ENCODE peak calls at places on chromosomes 16 and 17, in eight cellular contexts. One of them, this sample, is unnamed.

GRCh38 chr17:19292377-19292711 is 55.2 kb downstream of the EPN2 start:
- DNase-seq in B cell: no peak
- DNase-seq in GM12865: no peak
- DNase-seq in pons: no peak
- DNase-seq in activated T-cell treated with anti-CD3 and anti-CD28 coated beads for 1 hour: no peak
- DNase-seq in cardiac fibroblast: no peak
- DNase-seq in uterus: no peak
- DNase-seq in A549: no peak
- DNase-seq in this sample: no peak

GRCh38 chr16:10558746-10559641 is 21.4 kb downstream of the EMP2 start:
- DNase-seq in B cell: no peak
- DNase-seq in GM12865: no peak
- DNase-seq in pons: peak; percentile 58
- DNase-seq in activated T-cell treated with anti-CD3 and anti-CD28 coated beads for 1 hour: no peak
- DNase-seq in cardiac fibroblast: peak; percentile 55
- DNase-seq in uterus: peak; percentile 49
- DNase-seq in A549: no peak
- DNase-seq in this sample: peak; percentile 87

GRCh38 chr16:57940382-57940966 is 30.5 kb downstream of the CNGB1 start:
- DNase-seq in B cell: no peak
- DNase-seq in GM12865: no peak
- DNase-seq in pons: no peak
- DNase-seq in activated T-cell treated with anti-CD3 and anti-CD28 coated beads for 1 hour: no peak
- DNase-seq in cardiac fibroblast: peak; percentile 24
- DNase-seq in uterus: no peak
- DNase-seq in A549: no peak
- DNase-seq in this sample: no peak

GRCh38 chr16:68081796-68082567 is 3.2 kb upstream of the NFATC3 start:
- DNase-seq in B cell: no peak
- DNase-seq in GM12865: no peak
- DNase-seq in pons: peak; percentile 47
- DNase-seq in activated T-cell treated with anti-CD3 and anti-CD28 coated beads for 1 hour: no peak
- DNase-seq in cardiac fibroblast: no peak
- DNase-seq in uterus: no peak
- DNase-seq in A549: no peak
- DNase-seq in this sample: peak; percentile 9

GRCh38 chr17:4215882-4216411 is 47.8 kb downstream of the ANKFY1 start:
- DNase-seq in B cell: no peak
- DNase-seq in GM12865: no peak
- DNase-seq in pons: no peak
- DNase-seq in activated T-cell treated with anti-CD3 and anti-CD28 coated beads for 1 hour: no peak
- DNase-seq in cardiac fibroblast: peak; percentile 43
- DNase-seq in uterus: no peak
- DNase-seq in A549: no peak
- DNase-seq in this sample: no peak

GRCh38 chr17:65678534-65678933 is 117.1 kb upstream of the AXIN2 start:
- DNase-seq in B cell: no peak
- DNase-seq in GM12865: no peak
- DNase-seq in pons: no peak
- DNase-seq in activated T-cell treated with anti-CD3 and anti-CD28 coated beads for 1 hour: no peak
- DNase-seq in cardiac fibroblast: no peak
- DNase-seq in uterus: no peak
- DNase-seq in A549: no peak
- DNase-seq in this sample: peak; percentile 32

GRCh38 chr17:45384047-45384799 is 48.4 kb downstream of the ARHGAP27 start:
- DNase-seq in B cell: no peak
- DNase-seq in GM12865: no peak
- DNase-seq in pons: no peak
- DNase-seq in activated T-cell treated with anti-CD3 and anti-CD28 coated beads for 1 hour: no peak
- DNase-seq in cardiac fibroblast: no peak
- DNase-seq in uterus: no peak
- DNase-seq in A549: no peak
- DNase-seq in this sample: no peak

GRCh38 chr16:9138731-9139501 is 47.5 kb downstream of the HAPSTR1 start:
- DNase-seq in B cell: peak; percentile 71
- DNase-seq in GM12865: peak; percentile 80
- DNase-seq in pons: peak; percentile 53
- DNase-seq in activated T-cell treated with anti-CD3 and anti-CD28 coated beads for 1 hour: peak; percentile 54
- DNase-seq in cardiac fibroblast: peak; percentile 65
- DNase-seq in uterus: peak; percentile 56
- DNase-seq in A549: peak; percentile 41
- DNase-seq in this sample: peak; percentile 81

GRCh38 chr16:88398874-88399178 is 16.1 kb downstream of the ZNF469 start:
- DNase-seq in B cell: no peak
- DNase-seq in GM12865: no peak
- DNase-seq in pons: no peak
- DNase-seq in activated T-cell treated with anti-CD3 and anti-CD28 coated beads for 1 hour: no peak
- DNase-seq in cardiac fibroblast: no peak
- DNase-seq in uterus: no peak
- DNase-seq in A549: no peak
- DNase-seq in this sample: no peak

GRCh38 chr17:70130274-70130673 is 39.1 kb upstream of the KCNJ2 start:
- DNase-seq in B cell: no peak
- DNase-seq in GM12865: no peak
- DNase-seq in pons: no peak
- DNase-seq in activated T-cell treated with anti-CD3 and anti-CD28 coated beads for 1 hour: no peak
- DNase-seq in cardiac fibroblast: no peak
- DNase-seq in uterus: no peak
- DNase-seq in A549: no peak
- DNase-seq in this sample: no peak

GRCh38 chr16:30668393-30668792 is 10.2 kb downstream of the FBRS start:
- DNase-seq in B cell: no peak
- DNase-seq in GM12865: no peak
- DNase-seq in pons: no peak
- DNase-seq in activated T-cell treated with anti-CD3 and anti-CD28 coated beads for 1 hour: no peak
- DNase-seq in cardiac fibroblast: no peak
- DNase-seq in uterus: no peak
- DNase-seq in A549: no peak
- DNase-seq in this sample: no peak

GRCh38 chr17:66673668-66674276 is 161.1 kb upstream of the CACNG5 start:
- DNase-seq in B cell: no peak
- DNase-seq in GM12865: peak; percentile 46
- DNase-seq in pons: peak; percentile 85
- DNase-seq in activated T-cell treated with anti-CD3 and anti-CD28 coated beads for 1 hour: peak; percentile 29
- DNase-seq in cardiac fibroblast: peak; percentile 79
- DNase-seq in uterus: peak; percentile 43
- DNase-seq in A549: peak; percentile 62
- DNase-seq in this sample: peak; percentile 76

GRCh38 chr16:49781401-49781800 is 74.5 kb downstream of the ZNF423 start:
- DNase-seq in B cell: no peak
- DNase-seq in GM12865: no peak
- DNase-seq in pons: no peak
- DNase-seq in activated T-cell treated with anti-CD3 and anti-CD28 coated beads for 1 hour: no peak
- DNase-seq in cardiac fibroblast: no peak
- DNase-seq in uterus: no peak
- DNase-seq in A549: no peak
- DNase-seq in this sample: no peak

GRCh38 chr16:84820771-84821170 is 986 bp downstream of the CRISPLD2 start:
- DNase-seq in B cell: no peak
- DNase-seq in GM12865: no peak
- DNase-seq in pons: no peak
- DNase-seq in activated T-cell treated with anti-CD3 and anti-CD28 coated beads for 1 hour: no peak
- DNase-seq in cardiac fibroblast: no peak
- DNase-seq in uterus: no peak
- DNase-seq in A549: no peak
- DNase-seq in this sample: no peak

GRCh38 chr17:65229596-65229995 is 92.4 kb downstream of the RGS9 start:
- DNase-seq in B cell: no peak
- DNase-seq in GM12865: peak; percentile 27
- DNase-seq in pons: no peak
- DNase-seq in activated T-cell treated with anti-CD3 and anti-CD28 coated beads for 1 hour: no peak
- DNase-seq in cardiac fibroblast: no peak
- DNase-seq in uterus: no peak
- DNase-seq in A549: no peak
- DNase-seq in this sample: no peak

GRCh38 chr17:43812396-43813265 is 20.3 kb downstream of the MPP3 start:
- DNase-seq in B cell: no peak
- DNase-seq in GM12865: no peak
- DNase-seq in pons: no peak
- DNase-seq in activated T-cell treated with anti-CD3 and anti-CD28 coated beads for 1 hour: no peak
- DNase-seq in cardiac fibroblast: no peak
- DNase-seq in uterus: no peak
- DNase-seq in A549: no peak
- DNase-seq in this sample: no peak

GRCh38 chr16:49462989-49463371 is 89.4 kb downstream of the C16orf78 start:
- DNase-seq in B cell: no peak
- DNase-seq in GM12865: peak; percentile 29
- DNase-seq in pons: no peak
- DNase-seq in activated T-cell treated with anti-CD3 and anti-CD28 coated beads for 1 hour: no peak
- DNase-seq in cardiac fibroblast: no peak
- DNase-seq in uterus: no peak
- DNase-seq in A549: no peak
- DNase-seq in this sample: no peak

GRCh38 chr16:70582280-70582978 is 58.8 kb downstream of the SF3B3 start:
- DNase-seq in B cell: no peak
- DNase-seq in GM12865: peak; percentile 40
- DNase-seq in pons: no peak
- DNase-seq in activated T-cell treated with anti-CD3 and anti-CD28 coated beads for 1 hour: no peak
- DNase-seq in cardiac fibroblast: no peak
- DNase-seq in uterus: no peak
- DNase-seq in A549: no peak
- DNase-seq in this sample: no peak

GRCh38 chr17:51118330-51119195 is 2.1 kb downstream of the SPAG9 start:
- DNase-seq in B cell: no peak
- DNase-seq in GM12865: peak; percentile 17
- DNase-seq in pons: peak; percentile 25
- DNase-seq in activated T-cell treated with anti-CD3 and anti-CD28 coated beads for 1 hour: no peak
- DNase-seq in cardiac fibroblast: no peak
- DNase-seq in uterus: no peak
- DNase-seq in A549: no peak
- DNase-seq in this sample: no peak

GRCh38 chr16:59878479-59878878 is 1144.4 kb upstream of the GOT2 start:
- DNase-seq in B cell: no peak
- DNase-seq in GM12865: no peak
- DNase-seq in pons: peak; percentile 6
- DNase-seq in activated T-cell treated with anti-CD3 and anti-CD28 coated beads for 1 hour: no peak
- DNase-seq in cardiac fibroblast: peak; percentile 49
- DNase-seq in uterus: no peak
- DNase-seq in A549: peak; percentile 70
- DNase-seq in this sample: no peak

GRCh38 chr17:40298726-40299125 is 10.3 kb upstream of the RARA start:
- DNase-seq in B cell: no peak
- DNase-seq in GM12865: no peak
- DNase-seq in pons: no peak
- DNase-seq in activated T-cell treated with anti-CD3 and anti-CD28 coated beads for 1 hour: no peak
- DNase-seq in cardiac fibroblast: no peak
- DNase-seq in uterus: no peak
- DNase-seq in A549: no peak
- DNase-seq in this sample: peak; percentile 70